ENCODE peak calls at places on chromosomes 5 and 9, in seven cellular contexts. W is body of pancreas; Q is colonic mucosa; O is H1; H is tibial nerve; B is choroid plexus epithelial cell; Z is CD8-positive, alpha-beta T cell. A is an unnamed sample.

GRCh38 chr5:73256012-73256411 is 83.0 kb downstream of the TMEM174 start:
- DNase-seq in W (no peak), Q (no peak), O (no peak), H (no peak), B (no peak), Z (no peak), A (no peak)

GRCh38 chr9:88953401-88954029 is 37.8 kb upstream of the S1PR3 start:
- DNase-seq in W (no peak), Q (no peak), O (no peak), H (no peak), B (peak; percentile 47), Z (no peak), A (peak; percentile 80)

GRCh38 chr5:143024227-143024920 is 254.2 kb downstream of the ARHGAP26 start:
- DNase-seq in W (no peak), Q (no peak), O (no peak), H (no peak), B (no peak), Z (no peak), A (no peak)

GRCh38 chr5:139915274-139915673 is 119.7 kb downstream of the PSD2 start:
- DNase-seq in W (no peak), Q (no peak), O (no peak), H (no peak), B (no peak), Z (no peak), A (no peak)

GRCh38 chr5:172659909-172660628 is 19.0 kb downstream of the NEURL1B start:
- DNase-seq in W (peak; percentile 93), Q (peak; percentile 92), O (no peak), H (peak; percentile 60), B (peak; percentile 77), Z (no peak), A (peak; percentile 90)

GRCh38 chr9:38024036-38024681 is 44.9 kb downstream of the SHB start:
- DNase-seq in W (no peak), Q (no peak), O (no peak), H (peak; percentile 65), B (peak; percentile 82), Z (no peak), A (peak; percentile 81)

GRCh38 chr5:179804599-179804947 is 2.1 kb downstream of the MGAT4B start:
- DNase-seq in W (no peak), Q (no peak), O (no peak), H (no peak), B (no peak), Z (no peak), A (no peak)

GRCh38 chr5:149362541-149362940 is 4.7 kb downstream of the PCYOX1L start:
- DNase-seq in W (no peak), Q (no peak), O (no peak), H (no peak), B (no peak), Z (no peak), A (no peak)

GRCh38 chr5:77944757-77945340 is 168.7 kb upstream of the TBCA start:
- DNase-seq in W (no peak), Q (no peak), O (no peak), H (no peak), B (no peak), Z (no peak), A (no peak)

GRCh38 chr5:133423031-133423617 is 189.2 kb downstream of the FSTL4 start:
- DNase-seq in W (no peak), Q (no peak), O (no peak), H (no peak), B (no peak), Z (no peak), A (no peak)

DNA sequence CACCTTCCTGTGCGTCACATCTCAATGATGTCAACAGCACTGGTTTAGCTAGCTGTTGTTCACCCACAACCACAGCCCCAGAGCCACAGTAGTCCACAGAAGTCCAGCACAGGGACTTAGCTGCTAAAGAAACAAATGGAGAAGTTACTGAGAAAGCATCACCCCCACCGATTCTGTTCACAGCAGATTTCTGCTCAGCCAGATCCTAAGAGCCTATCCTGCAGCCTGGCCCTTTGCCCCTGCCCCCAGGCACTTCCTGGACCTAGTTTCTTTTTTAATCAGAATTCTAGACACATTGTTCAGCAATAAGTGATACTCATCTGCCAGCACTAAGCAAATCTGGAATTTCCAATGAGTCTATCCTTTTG is 7.4 kb downstream of the B4GALT1 start:
- DNase-seq in W (no peak), Q (peak; percentile 54), O (no peak), H (peak; percentile 52), B (peak; percentile 86), Z (peak; percentile 68), A (peak; percentile 78)
- H3K4me3 ChIP-seq in W (no peak overlapping the region), Q (no peak overlapping the region), O (no peak overlapping the region), H (peak overlapping the region; percentile 6), B (no peak overlapping the region), Z (peak overlapping the region; percentile 10), A (peak overlapping the region; percentile 20)

DNA sequence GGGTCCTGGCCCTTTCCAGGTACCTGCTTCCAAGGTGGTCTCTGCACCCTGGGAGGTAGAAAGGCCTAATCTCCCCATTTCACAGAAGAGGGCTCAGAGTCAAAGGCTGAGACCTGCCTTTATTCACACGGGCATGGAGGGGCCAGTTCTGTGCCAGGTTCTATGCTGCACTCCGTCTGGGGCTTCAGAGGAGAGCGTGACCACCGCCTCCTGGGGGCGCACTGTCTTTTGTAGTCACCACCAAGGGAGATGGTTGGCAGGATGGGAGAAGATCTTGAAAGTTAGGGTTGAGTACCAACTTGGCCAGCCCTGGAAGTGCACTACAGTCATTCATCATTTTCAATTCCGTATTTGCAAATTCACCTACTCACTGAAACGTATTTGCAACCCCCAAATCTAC is 23.7 kb upstream of the PRDM12 start:
- DNase-seq in W (no peak), Q (no peak), O (no peak), H (no peak), B (no peak), Z (no peak), A (no peak)
- TF ChIP-seq CTCF in W (no peak), Q (no peak), O (peak; percentile 45), H (no peak), B (peak; percentile 6), Z (no peak), A (no peak)

DNA sequence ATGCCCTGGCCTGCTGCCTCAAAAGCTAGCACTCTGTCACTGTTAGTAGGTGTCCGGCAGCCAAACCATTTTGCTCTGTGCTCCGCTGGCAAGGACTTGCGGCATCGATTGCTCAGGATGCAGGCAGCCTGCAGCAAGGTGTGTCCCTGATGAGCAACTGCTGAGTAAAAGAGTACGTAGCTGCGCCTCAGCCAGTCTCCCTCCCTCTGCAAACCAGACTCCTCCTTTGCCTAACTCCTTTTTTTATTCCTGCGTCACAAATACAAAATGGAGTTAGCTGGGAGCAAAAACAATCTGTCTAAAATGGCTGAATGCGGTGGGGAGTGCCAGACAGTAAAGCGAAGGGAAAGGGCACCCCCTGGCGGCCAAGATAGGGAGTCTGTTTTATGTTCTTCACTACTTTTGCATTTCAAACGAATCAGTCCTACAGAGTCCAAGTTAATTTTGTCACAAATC is 61.1 kb downstream of the DIAPH1 start:
- DNase-seq in W (peak; percentile 83), Q (peak; percentile 78), O (peak; percentile 82), H (peak; percentile 84), B (peak; percentile 100), Z (peak; percentile 80), A (peak; percentile 100)
- H3K4me3 ChIP-seq in W (no peak overlapping the region), Q (no peak overlapping the region), O (no peak overlapping the region), H (no peak overlapping the region), B (peak overlapping the region; percentile 43), Z (no peak overlapping the region), A (peak overlapping the region; percentile 48)

DNA sequence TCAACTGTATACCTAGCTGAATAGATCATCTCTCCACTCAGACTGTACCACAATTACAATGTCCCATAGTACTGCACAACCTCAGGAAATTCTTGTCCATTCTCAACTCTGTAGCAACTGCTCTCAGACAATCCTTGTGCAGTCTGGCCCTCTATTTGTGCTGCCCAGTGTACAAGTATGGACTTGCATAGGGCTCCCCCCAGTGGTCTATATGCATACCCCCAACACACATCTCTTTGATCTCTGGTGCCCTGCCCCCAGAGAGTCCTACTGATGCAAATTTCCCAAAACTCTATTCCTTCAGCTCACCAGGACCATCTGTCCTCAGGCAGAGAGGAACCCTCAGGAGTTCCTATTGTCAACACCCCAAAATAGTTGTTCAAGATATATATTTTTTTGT is 205.3 kb downstream of the SLCO4C1 start:
- DNase-seq in W (peak; percentile 33), Q (peak; percentile 24), O (no peak), H (no peak), B (peak; percentile 15), Z (no peak), A (no peak)
- TF ChIP-seq CTCF in W (no peak), Q (peak; percentile 27), O (peak; percentile 46), H (no peak), B (peak; percentile 9), Z (no peak), A (no peak)

GRCh38 chr5:34412769-34413168 is 243.4 kb upstream of the RAI14 start:
- DNase-seq in W (no peak), Q (no peak), O (no peak), H (no peak), B (peak; percentile 67), Z (no peak), A (no peak)
- H3K4me3 ChIP-seq in W (no peak overlapping the region), Q (no peak overlapping the region), O (no peak overlapping the region), H (no peak overlapping the region), B (no peak overlapping the region), Z (no peak overlapping the region), A (no peak overlapping the region)

GRCh38 chr9:19122490-19123042 is 4.7 kb downstream of the PLIN2 start:
- DNase-seq in W (no peak), Q (no peak), O (no peak), H (no peak), B (no peak), Z (no peak), A (no peak)
- TF ChIP-seq CTCF in W (no peak), Q (no peak), O (no peak), H (no peak), B (peak; percentile 17), Z (no peak), A (peak; percentile 21)

A was measured in AG10803.